ENCODE peak calls at places on chromosome 17, in ten cellular contexts. One of them, this sample, is unnamed.

GRCh38 chr17:30368896-30369720 is 9.6 kb upstream of the CPD start:
- ATAC-seq in activated T-cell treated with anti-CD3 and anti-CD28 coated beads, Interleukin-2, amount 50 U/mL, for 72 hours: no peak
- ATAC-seq in GM12878: no peak
- ATAC-seq in activated CD8-positive, alpha-beta T cell treated with anti-CD3 and anti-CD28 coated beads for 36 hours: no peak
- ATAC-seq in T-cell: no peak
- ATAC-seq in pancreas: peak; percentile 84
- ATAC-seq in Right ventricle myocardium superior: no peak
- ATAC-seq in lower lobe of right lung: peak; percentile 68
- ATAC-seq in CD4-positive, alpha-beta T cell: no peak
- ATAC-seq in stimulated activated naive CD8-positive, alpha-beta T cell treated with anti-CD3 and anti-CD28 coated beads, Interleukin-15, amount 100 ng/mL, for 72 hours: no peak
- ATAC-seq in this sample: no peak

GRCh38 chr17:20983359-20983637 is 59.5 kb downstream of the USP22 start:
- ATAC-seq in lower lobe of right lung: no peak
- ATAC-seq in Right ventricle myocardium superior: no peak
- ATAC-seq in T-cell: no peak
- ATAC-seq in pancreas: no peak
- ATAC-seq in activated CD8-positive, alpha-beta T cell treated with anti-CD3 and anti-CD28 coated beads for 36 hours: no peak
- ATAC-seq in activated T-cell treated with anti-CD3 and anti-CD28 coated beads, Interleukin-2, amount 50 U/mL, for 72 hours: no peak
- ATAC-seq in stimulated activated naive CD8-positive, alpha-beta T cell treated with anti-CD3 and anti-CD28 coated beads, Interleukin-15, amount 100 ng/mL, for 72 hours: no peak
- ATAC-seq in GM12878: no peak
- ATAC-seq in CD4-positive, alpha-beta T cell: no peak
- ATAC-seq in this sample: no peak

GRCh38 chr17:32488177-32488542 is 1.4 kb downstream of the CDK5R1 start:
- ATAC-seq in T-cell: no peak
- ATAC-seq in CD4-positive, alpha-beta T cell: no peak
- ATAC-seq in GM12878: no peak
- ATAC-seq in activated CD8-positive, alpha-beta T cell treated with anti-CD3 and anti-CD28 coated beads for 36 hours: no peak
- ATAC-seq in activated T-cell treated with anti-CD3 and anti-CD28 coated beads, Interleukin-2, amount 50 U/mL, for 72 hours: no peak
- ATAC-seq in Right ventricle myocardium superior: no peak
- ATAC-seq in pancreas: no peak
- ATAC-seq in lower lobe of right lung: no peak
- ATAC-seq in stimulated activated naive CD8-positive, alpha-beta T cell treated with anti-CD3 and anti-CD28 coated beads, Interleukin-15, amount 100 ng/mL, for 72 hours: no peak
- ATAC-seq in this sample: no peak

GRCh38 chr17:37064956-37065355 is 116.2 kb downstream of the AATF start:
- ATAC-seq in Right ventricle myocardium superior: no peak
- ATAC-seq in GM12878: no peak
- ATAC-seq in CD4-positive, alpha-beta T cell: no peak
- ATAC-seq in activated CD8-positive, alpha-beta T cell treated with anti-CD3 and anti-CD28 coated beads for 36 hours: no peak
- ATAC-seq in lower lobe of right lung: no peak
- ATAC-seq in pancreas: no peak
- ATAC-seq in stimulated activated naive CD8-positive, alpha-beta T cell treated with anti-CD3 and anti-CD28 coated beads, Interleukin-15, amount 100 ng/mL, for 72 hours: no peak
- ATAC-seq in T-cell: no peak
- ATAC-seq in activated T-cell treated with anti-CD3 and anti-CD28 coated beads, Interleukin-2, amount 50 U/mL, for 72 hours: no peak
- ATAC-seq in this sample: no peak

GRCh38 chr17:27756467-27757371 is 43.6 kb downstream of the NOS2 start:
- ATAC-seq in CD4-positive, alpha-beta T cell: peak; percentile 43
- ATAC-seq in stimulated activated naive CD8-positive, alpha-beta T cell treated with anti-CD3 and anti-CD28 coated beads, Interleukin-15, amount 100 ng/mL, for 72 hours: peak; percentile 40
- ATAC-seq in pancreas: peak; percentile 46
- ATAC-seq in activated CD8-positive, alpha-beta T cell treated with anti-CD3 and anti-CD28 coated beads for 36 hours: peak; percentile 71
- ATAC-seq in lower lobe of right lung: peak; percentile 42
- ATAC-seq in GM12878: peak; percentile 76
- ATAC-seq in activated T-cell treated with anti-CD3 and anti-CD28 coated beads, Interleukin-2, amount 50 U/mL, for 72 hours: peak; percentile 50
- ATAC-seq in Right ventricle myocardium superior: no peak
- ATAC-seq in T-cell: no peak
- ATAC-seq in this sample: peak; percentile 49

GRCh38 chr17:18253187-18253884 is 5.2 kb downstream of the FLII start:
- ATAC-seq in T-cell: no peak
- ATAC-seq in activated T-cell treated with anti-CD3 and anti-CD28 coated beads, Interleukin-2, amount 50 U/mL, for 72 hours: no peak
- ATAC-seq in lower lobe of right lung: no peak
- ATAC-seq in Right ventricle myocardium superior: no peak
- ATAC-seq in GM12878: no peak
- ATAC-seq in CD4-positive, alpha-beta T cell: no peak
- ATAC-seq in stimulated activated naive CD8-positive, alpha-beta T cell treated with anti-CD3 and anti-CD28 coated beads, Interleukin-15, amount 100 ng/mL, for 72 hours: no peak
- ATAC-seq in pancreas: no peak
- ATAC-seq in activated CD8-positive, alpha-beta T cell treated with anti-CD3 and anti-CD28 coated beads for 36 hours: no peak
- ATAC-seq in this sample: no peak

GRCh38 chr17:73455050-73455687 is 143.4 kb upstream of the CDC42EP4 start:
- ATAC-seq in activated T-cell treated with anti-CD3 and anti-CD28 coated beads, Interleukin-2, amount 50 U/mL, for 72 hours: no peak
- ATAC-seq in Right ventricle myocardium superior: no peak
- ATAC-seq in CD4-positive, alpha-beta T cell: no peak
- ATAC-seq in lower lobe of right lung: no peak
- ATAC-seq in GM12878: no peak
- ATAC-seq in activated CD8-positive, alpha-beta T cell treated with anti-CD3 and anti-CD28 coated beads for 36 hours: no peak
- ATAC-seq in pancreas: no peak
- ATAC-seq in stimulated activated naive CD8-positive, alpha-beta T cell treated with anti-CD3 and anti-CD28 coated beads, Interleukin-15, amount 100 ng/mL, for 72 hours: no peak
- ATAC-seq in T-cell: no peak
- ATAC-seq in this sample: no peak

GRCh38 chr17:16381496-16381820 is 567 bp downstream of the UBB start:
- ATAC-seq in stimulated activated naive CD8-positive, alpha-beta T cell treated with anti-CD3 and anti-CD28 coated beads, Interleukin-15, amount 100 ng/mL, for 72 hours: peak; percentile 53
- ATAC-seq in Right ventricle myocardium superior: no peak
- ATAC-seq in T-cell: peak; percentile 4
- ATAC-seq in activated T-cell treated with anti-CD3 and anti-CD28 coated beads, Interleukin-2, amount 50 U/mL, for 72 hours: peak; percentile 19
- ATAC-seq in pancreas: no peak
- ATAC-seq in GM12878: peak; percentile 5
- ATAC-seq in activated CD8-positive, alpha-beta T cell treated with anti-CD3 and anti-CD28 coated beads for 36 hours: peak; percentile 10
- ATAC-seq in lower lobe of right lung: peak; percentile 2
- ATAC-seq in CD4-positive, alpha-beta T cell: peak; percentile 14
- ATAC-seq in this sample: peak; percentile 51

GRCh38 chr17:49447603-49448325 is 33.1 kb upstream of the PHB1 start:
- ATAC-seq in pancreas: no peak
- ATAC-seq in lower lobe of right lung: no peak
- ATAC-seq in GM12878: no peak
- ATAC-seq in T-cell: no peak
- ATAC-seq in stimulated activated naive CD8-positive, alpha-beta T cell treated with anti-CD3 and anti-CD28 coated beads, Interleukin-15, amount 100 ng/mL, for 72 hours: no peak
- ATAC-seq in CD4-positive, alpha-beta T cell: no peak
- ATAC-seq in activated CD8-positive, alpha-beta T cell treated with anti-CD3 and anti-CD28 coated beads for 36 hours: no peak
- ATAC-seq in Right ventricle myocardium superior: peak; percentile 48
- ATAC-seq in activated T-cell treated with anti-CD3 and anti-CD28 coated beads, Interleukin-2, amount 50 U/mL, for 72 hours: no peak
- ATAC-seq in this sample: no peak

GRCh38 chr17:55818026-55818425 is 67.2 kb downstream of the PCTP start:
- ATAC-seq in Right ventricle myocardium superior: no peak
- ATAC-seq in activated CD8-positive, alpha-beta T cell treated with anti-CD3 and anti-CD28 coated beads for 36 hours: no peak
- ATAC-seq in lower lobe of right lung: no peak
- ATAC-seq in activated T-cell treated with anti-CD3 and anti-CD28 coated beads, Interleukin-2, amount 50 U/mL, for 72 hours: no peak
- ATAC-seq in stimulated activated naive CD8-positive, alpha-beta T cell treated with anti-CD3 and anti-CD28 coated beads, Interleukin-15, amount 100 ng/mL, for 72 hours: no peak
- ATAC-seq in CD4-positive, alpha-beta T cell: no peak
- ATAC-seq in pancreas: no peak
- ATAC-seq in T-cell: no peak
- ATAC-seq in GM12878: no peak
- ATAC-seq in this sample: no peak

GRCh38 chr17:20127660-20128413 is 118.7 kb downstream of the SPECC1 start:
- ATAC-seq in pancreas: no peak
- ATAC-seq in GM12878: no peak
- ATAC-seq in activated T-cell treated with anti-CD3 and anti-CD28 coated beads, Interleukin-2, amount 50 U/mL, for 72 hours: no peak
- ATAC-seq in activated CD8-positive, alpha-beta T cell treated with anti-CD3 and anti-CD28 coated beads for 36 hours: no peak
- ATAC-seq in CD4-positive, alpha-beta T cell: no peak
- ATAC-seq in Right ventricle myocardium superior: no peak
- ATAC-seq in T-cell: no peak
- ATAC-seq in lower lobe of right lung: peak; percentile 41
- ATAC-seq in stimulated activated naive CD8-positive, alpha-beta T cell treated with anti-CD3 and anti-CD28 coated beads, Interleukin-15, amount 100 ng/mL, for 72 hours: no peak
- ATAC-seq in this sample: no peak

GRCh38 chr17:78493455-78494188 is 83.6 kb downstream of the DNAH17 start:
- ATAC-seq in CD4-positive, alpha-beta T cell: no peak
- ATAC-seq in activated CD8-positive, alpha-beta T cell treated with anti-CD3 and anti-CD28 coated beads for 36 hours: no peak
- ATAC-seq in pancreas: no peak
- ATAC-seq in T-cell: no peak
- ATAC-seq in GM12878: no peak
- ATAC-seq in Right ventricle myocardium superior: no peak
- ATAC-seq in lower lobe of right lung: no peak
- ATAC-seq in activated T-cell treated with anti-CD3 and anti-CD28 coated beads, Interleukin-2, amount 50 U/mL, for 72 hours: no peak
- ATAC-seq in stimulated activated naive CD8-positive, alpha-beta T cell treated with anti-CD3 and anti-CD28 coated beads, Interleukin-15, amount 100 ng/mL, for 72 hours: no peak
- ATAC-seq in this sample: no peak

GRCh38 chr17:40980594-40980993 is 3.5 kb downstream of the KRT40 start:
- ATAC-seq in T-cell: no peak
- ATAC-seq in Right ventricle myocardium superior: no peak
- ATAC-seq in pancreas: no peak
- ATAC-seq in activated T-cell treated with anti-CD3 and anti-CD28 coated beads, Interleukin-2, amount 50 U/mL, for 72 hours: no peak
- ATAC-seq in CD4-positive, alpha-beta T cell: no peak
- ATAC-seq in activated CD8-positive, alpha-beta T cell treated with anti-CD3 and anti-CD28 coated beads for 36 hours: no peak
- ATAC-seq in GM12878: no peak
- ATAC-seq in stimulated activated naive CD8-positive, alpha-beta T cell treated with anti-CD3 and anti-CD28 coated beads, Interleukin-15, amount 100 ng/mL, for 72 hours: no peak
- ATAC-seq in lower lobe of right lung: no peak
- ATAC-seq in this sample: no peak

GRCh38 chr17:6936370-6937028 is 59.4 kb upstream of the ALOX12 start:
- ATAC-seq in T-cell: peak; percentile 57
- ATAC-seq in lower lobe of right lung: peak; percentile 89
- ATAC-seq in Right ventricle myocardium superior: peak; percentile 79
- ATAC-seq in GM12878: peak; percentile 92
- ATAC-seq in CD4-positive, alpha-beta T cell: peak; percentile 75
- ATAC-seq in activated T-cell treated with anti-CD3 and anti-CD28 coated beads, Interleukin-2, amount 50 U/mL, for 72 hours: peak; percentile 33
- ATAC-seq in activated CD8-positive, alpha-beta T cell treated with anti-CD3 and anti-CD28 coated beads for 36 hours: peak; percentile 58
- ATAC-seq in stimulated activated naive CD8-positive, alpha-beta T cell treated with anti-CD3 and anti-CD28 coated beads, Interleukin-15, amount 100 ng/mL, for 72 hours: peak; percentile 40
- ATAC-seq in pancreas: no peak
- ATAC-seq in this sample: peak; percentile 68

GRCh38 chr17:44315760-44316731 is 7.6 kb downstream of the RUNDC3A start:
- ATAC-seq in activated T-cell treated with anti-CD3 and anti-CD28 coated beads, Interleukin-2, amount 50 U/mL, for 72 hours: no peak
- ATAC-seq in CD4-positive, alpha-beta T cell: no peak
- ATAC-seq in lower lobe of right lung: no peak
- ATAC-seq in pancreas: no peak
- ATAC-seq in activated CD8-positive, alpha-beta T cell treated with anti-CD3 and anti-CD28 coated beads for 36 hours: peak; percentile 14
- ATAC-seq in GM12878: peak; percentile 15
- ATAC-seq in Right ventricle myocardium superior: no peak
- ATAC-seq in stimulated activated naive CD8-positive, alpha-beta T cell treated with anti-CD3 and anti-CD28 coated beads, Interleukin-15, amount 100 ng/mL, for 72 hours: no peak
- ATAC-seq in T-cell: no peak
- ATAC-seq in this sample: no peak

GRCh38 chr17:12721581-12721980 is 55.9 kb downstream of the MYOCD start:
- ATAC-seq in pancreas: no peak
- ATAC-seq in Right ventricle myocardium superior: peak; percentile 16
- ATAC-seq in activated T-cell treated with anti-CD3 and anti-CD28 coated beads, Interleukin-2, amount 50 U/mL, for 72 hours: no peak
- ATAC-seq in stimulated activated naive CD8-positive, alpha-beta T cell treated with anti-CD3 and anti-CD28 coated beads, Interleukin-15, amount 100 ng/mL, for 72 hours: no peak
- ATAC-seq in CD4-positive, alpha-beta T cell: no peak
- ATAC-seq in T-cell: no peak
- ATAC-seq in GM12878: no peak
- ATAC-seq in lower lobe of right lung: no peak
- ATAC-seq in activated CD8-positive, alpha-beta T cell treated with anti-CD3 and anti-CD28 coated beads for 36 hours: no peak
- ATAC-seq in this sample: no peak

GRCh38 chr17:8071496-8071895 is 16.0 kb downstream of the ALOX12B start:
- ATAC-seq in Right ventricle myocardium superior: no peak
- ATAC-seq in CD4-positive, alpha-beta T cell: no peak
- ATAC-seq in activated CD8-positive, alpha-beta T cell treated with anti-CD3 and anti-CD28 coated beads for 36 hours: no peak
- ATAC-seq in activated T-cell treated with anti-CD3 and anti-CD28 coated beads, Interleukin-2, amount 50 U/mL, for 72 hours: no peak
- ATAC-seq in pancreas: no peak
- ATAC-seq in T-cell: no peak
- ATAC-seq in lower lobe of right lung: no peak
- ATAC-seq in stimulated activated naive CD8-positive, alpha-beta T cell treated with anti-CD3 and anti-CD28 coated beads, Interleukin-15, amount 100 ng/mL, for 72 hours: no peak
- ATAC-seq in GM12878: no peak
- ATAC-seq in this sample: no peak

GRCh38 chr17:33514369-33514768 is 221.3 kb upstream of the ASIC2 start:
- ATAC-seq in activated CD8-positive, alpha-beta T cell treated with anti-CD3 and anti-CD28 coated beads for 36 hours: no peak
- ATAC-seq in CD4-positive, alpha-beta T cell: no peak
- ATAC-seq in activated T-cell treated with anti-CD3 and anti-CD28 coated beads, Interleukin-2, amount 50 U/mL, for 72 hours: no peak
- ATAC-seq in T-cell: no peak
- ATAC-seq in lower lobe of right lung: no peak
- ATAC-seq in stimulated activated naive CD8-positive, alpha-beta T cell treated with anti-CD3 and anti-CD28 coated beads, Interleukin-15, amount 100 ng/mL, for 72 hours: no peak
- ATAC-seq in pancreas: no peak
- ATAC-seq in GM12878: no peak
- ATAC-seq in Right ventricle myocardium superior: no peak
- ATAC-seq in this sample: no peak

GRCh38 chr17:28763137-28763799 is 19.5 kb downstream of the TRAF4 start:
- ATAC-seq in GM12878: peak; percentile 92
- ATAC-seq in activated CD8-positive, alpha-beta T cell treated with anti-CD3 and anti-CD28 coated beads for 36 hours: peak; percentile 50
- ATAC-seq in stimulated activated naive CD8-positive, alpha-beta T cell treated with anti-CD3 and anti-CD28 coated beads, Interleukin-15, amount 100 ng/mL, for 72 hours: peak; percentile 86
- ATAC-seq in lower lobe of right lung: peak; percentile 31
- ATAC-seq in pancreas: no peak
- ATAC-seq in CD4-positive, alpha-beta T cell: peak; percentile 32
- ATAC-seq in activated T-cell treated with anti-CD3 and anti-CD28 coated beads, Interleukin-2, amount 50 U/mL, for 72 hours: peak; percentile 73
- ATAC-seq in Right ventricle myocardium superior: no peak
- ATAC-seq in T-cell: no peak
- ATAC-seq in this sample: peak; percentile 88

GRCh38 chr17:13004336-13004735 is 13.5 kb downstream of the ELAC2 start:
- ATAC-seq in stimulated activated naive CD8-positive, alpha-beta T cell treated with anti-CD3 and anti-CD28 coated beads, Interleukin-15, amount 100 ng/mL, for 72 hours: no peak
- ATAC-seq in lower lobe of right lung: no peak
- ATAC-seq in T-cell: no peak
- ATAC-seq in GM12878: no peak
- ATAC-seq in Right ventricle myocardium superior: no peak
- ATAC-seq in CD4-positive, alpha-beta T cell: no peak
- ATAC-seq in activated CD8-positive, alpha-beta T cell treated with anti-CD3 and anti-CD28 coated beads for 36 hours: no peak
- ATAC-seq in activated T-cell treated with anti-CD3 and anti-CD28 coated beads, Interleukin-2, amount 50 U/mL, for 72 hours: no peak
- ATAC-seq in pancreas: no peak
- ATAC-seq in this sample: no peak